ENCODE peak calls at places on chromosomes 4 and X, in four cellular contexts. One of them, this sample, is unnamed. For H3K36me3 and H3K4me1, the result is how much of the 10 kb centered on the place peaks cover.

GRCh38 chrX:106246511-106246910 is 78.4 kb downstream of the PWWP3B start:
- DNase-seq in right lobe of liver: no peak
- DNase-seq in adrenal gland: no peak
- DNase-seq in aorta: no peak
- DNase-seq in this sample: no peak

GRCh38 chrX:23803931-23804381 is 21.0 kb downstream of the SAT1 start:
- DNase-seq in adrenal gland: peak
- DNase-seq in right lobe of liver: peak
- DNase-seq in aorta: no peak
- DNase-seq in this sample: no peak

GRCh38 chrX:10190367-10190766 is 33.6 kb downstream of the CLCN4 start:
- DNase-seq in right lobe of liver: no peak
- DNase-seq in aorta: no peak
- DNase-seq in adrenal gland: peak
- DNase-seq in this sample: no peak

GRCh38 chr4:38290360-38290759 is 330.2 kb downstream of the PTTG2 start:
- DNase-seq in aorta: no peak
- DNase-seq in adrenal gland: no peak
- DNase-seq in right lobe of liver: no peak
- DNase-seq in this sample: no peak

GRCh38 chr4:113539408-113539807 is 222.1 kb downstream of the CAMK2D start:
- DNase-seq in right lobe of liver: no peak
- DNase-seq in adrenal gland: no peak
- DNase-seq in aorta: no peak
- DNase-seq in this sample: no peak

GRCh38 chr4:1628892-1629703 is 55.0 kb downstream of the FAM53A start:
- DNase-seq in adrenal gland: peak
- DNase-seq in aorta: peak
- DNase-seq in right lobe of liver: peak
- DNase-seq in this sample: peak

GRCh38 chrX:118730500-118731247 is 3.3 kb downstream of the IL13RA1 start:
- DNase-seq in aorta: no peak
- DNase-seq in adrenal gland: no peak
- DNase-seq in right lobe of liver: no peak
- DNase-seq in this sample: no peak

GRCh38 chr4:37469286-37469685 is 216.9 kb downstream of the RELL1 start:
- DNase-seq in aorta: no peak
- DNase-seq in right lobe of liver: no peak
- DNase-seq in adrenal gland: no peak
- DNase-seq in this sample: no peak

GRCh38 chr4:79959652-79960051 is 113.4 kb downstream of the ANTXR2 start:
- DNase-seq in adrenal gland: no peak
- DNase-seq in aorta: no peak
- DNase-seq in right lobe of liver: no peak
- DNase-seq in this sample: no peak

GRCh38 chrX:40175416-40176255 is 77.9 kb upstream of the BCOR start:
- DNase-seq in adrenal gland: peak
- DNase-seq in aorta: peak
- DNase-seq in right lobe of liver: peak
- DNase-seq in this sample: peak

GRCh38 chr4:148216866-148217814 is 225.1 kb downstream of the NR3C2 start:
- DNase-seq in adrenal gland: no peak
- DNase-seq in aorta: no peak
- DNase-seq in right lobe of liver: no peak
- DNase-seq in this sample: no peak

GRCh38 chrX:72540318-72540717 is 32.3 kb downstream of the HDAC8 start:
- DNase-seq in right lobe of liver: no peak
- DNase-seq in aorta: no peak
- DNase-seq in adrenal gland: no peak
- DNase-seq in this sample: no peak

GRCh38 chrX:141405878-141406492 is 163.7 kb upstream of the SPANXC start:
- DNase-seq in aorta: no peak
- DNase-seq in right lobe of liver: no peak
- DNase-seq in adrenal gland: no peak
- DNase-seq in this sample: no peak

GRCh38 chrX:39682778-39683177 is 415.0 kb downstream of the BCOR start:
- DNase-seq in adrenal gland: no peak
- DNase-seq in aorta: no peak
- DNase-seq in right lobe of liver: no peak
- DNase-seq in this sample: no peak

GRCh38 chr4:4852591-4853362 is 6.7 kb upstream of the MSX1 start:
- DNase-seq in right lobe of liver: no peak
- DNase-seq in adrenal gland: peak
- DNase-seq in aorta: peak
- DNase-seq in this sample: peak

GRCh38 chrX:16712116-16712824 is at the start of gene CTPS2:
- DNase-seq in right lobe of liver: peak
- DNase-seq in aorta: peak
- DNase-seq in adrenal gland: peak
- DNase-seq in this sample: peak

GRCh38 chrX:40806511-40807220 is 71.3 kb upstream of the MED14 start:
- DNase-seq in right lobe of liver: no peak
- DNase-seq in aorta: no peak
- DNase-seq in adrenal gland: no peak
- DNase-seq in this sample: peak

GRCh38 chrX:40003071-40003981 is 94.4 kb downstream of the BCOR start:
- DNase-seq in adrenal gland: no peak
- DNase-seq in aorta: no peak
- DNase-seq in right lobe of liver: no peak
- DNase-seq in this sample: no peak

GRCh38 chr4:118981171-118981838 is 92.7 kb downstream of the SYNPO2 start:
- DNase-seq in right lobe of liver: no peak
- DNase-seq in adrenal gland: no peak
- DNase-seq in aorta: no peak
- DNase-seq in this sample: no peak

GRCh38 chr4:37780444-37781133 is 45.9 kb upstream of the PGM2 start:
- DNase-seq in adrenal gland: no peak
- DNase-seq in aorta: peak
- DNase-seq in right lobe of liver: no peak
- DNase-seq in this sample: peak

GRCh38 chr4:115770046-115770543 is 656.7 kb upstream of the NDST4 start:
- DNase-seq in right lobe of liver: no peak
- DNase-seq in aorta: no peak
- DNase-seq in adrenal gland: no peak
- DNase-seq in this sample: no peak

GRCh38 chr4:143558286-143558685 is 44.8 kb downstream of the SMARCA5 start:
- DNase-seq in aorta: no peak
- DNase-seq in adrenal gland: no peak
- DNase-seq in right lobe of liver: no peak
- DNase-seq in this sample: no peak

GRCh38 chr4:25949994-25950393 is 36.0 kb downstream of the SMIM20 start:
- DNase-seq in adrenal gland: no peak
- DNase-seq in aorta: no peak
- DNase-seq in right lobe of liver: no peak
- DNase-seq in this sample: no peak

GRCh38 chr4:105520819-105521790 is 31.3 kb upstream of the ARHGEF38 start:
- DNase-seq in adrenal gland: peak
- DNase-seq in right lobe of liver: no peak
- DNase-seq in aorta: no peak
- DNase-seq in this sample: peak

GRCh38 chr4:163395055-163395454 is 51.4 kb downstream of the NPY5R start:
- DNase-seq in right lobe of liver: no peak
- DNase-seq in adrenal gland: no peak
- DNase-seq in aorta: no peak
- DNase-seq in this sample: no peak

DNA sequence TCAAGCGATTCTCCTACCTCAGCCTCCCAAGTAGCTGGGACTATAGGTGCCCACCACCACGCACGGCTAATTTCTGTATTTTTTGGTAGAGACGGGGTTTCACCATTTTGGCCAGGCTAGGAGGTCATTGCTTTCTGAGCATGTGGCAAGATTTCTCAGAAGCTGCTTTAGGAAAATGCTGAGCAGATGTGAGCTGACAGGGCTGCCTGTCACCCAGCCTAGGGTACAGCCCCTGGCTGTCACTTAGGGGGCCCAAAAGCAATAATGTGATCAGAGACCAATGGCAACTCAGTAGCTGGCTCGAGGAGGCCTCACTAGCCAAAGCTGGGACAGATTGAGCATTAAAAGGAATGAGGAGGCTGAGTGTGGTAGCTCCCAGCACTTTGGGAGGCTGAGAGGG is 64.8 kb downstream of the TNIP2 start:
- DNase-seq in adrenal gland: no peak
- DNase-seq in aorta: no peak
- DNase-seq in right lobe of liver: no peak
- DNase-seq in this sample: no peak
- H3K36me3 ChIP-seq in adrenal gland: half or more
- H3K36me3 ChIP-seq in aorta: under half
- H3K36me3 ChIP-seq in right lobe of liver: under half
- H3K36me3 ChIP-seq in this sample: half or more

GRCh38 chrX:20363003-20363674 is 96.4 kb upstream of the RPS6KA3 start:
- DNase-seq in right lobe of liver: no peak
- DNase-seq in aorta: no peak
- DNase-seq in adrenal gland: no peak
- DNase-seq in this sample: no peak
- H3K4me1 ChIP-seq in right lobe of liver: under half
- H3K4me1 ChIP-seq in aorta: under half
- H3K4me1 ChIP-seq in adrenal gland: under half
- H3K4me1 ChIP-seq in this sample: under half

DNA sequence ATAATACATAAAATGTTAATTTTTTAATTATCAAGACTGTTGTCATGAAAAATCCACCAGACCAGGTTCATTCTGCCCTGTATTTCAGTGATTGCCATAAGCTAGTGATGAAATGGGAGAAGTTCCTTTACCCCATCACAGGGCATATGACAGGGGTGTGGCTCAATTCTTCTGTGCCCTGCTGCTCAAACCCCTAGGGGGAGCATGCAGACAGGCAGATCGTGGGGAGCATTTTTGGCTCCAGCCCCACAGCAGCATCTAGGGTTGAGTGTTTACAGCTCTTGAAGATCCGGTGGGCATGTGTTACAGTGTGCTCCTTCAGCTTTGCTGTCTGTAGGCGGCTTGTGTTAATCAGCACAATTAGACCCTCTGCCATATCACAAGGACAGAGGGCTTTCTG is 700.7 kb downstream of the PCDH18 start:
- DNase-seq in adrenal gland: no peak
- DNase-seq in aorta: no peak
- DNase-seq in right lobe of liver: no peak
- DNase-seq in this sample: no peak
- H3K4me3 ChIP-seq in adrenal gland: no peak
- H3K4me3 ChIP-seq in aorta: no peak
- H3K4me3 ChIP-seq in right lobe of liver: no peak
- H3K4me3 ChIP-seq in this sample: no peak

GRCh38 chr4:528296-528695 is 29.3 kb downstream of the PIGG start:
- DNase-seq in adrenal gland: no peak
- DNase-seq in aorta: no peak
- DNase-seq in right lobe of liver: no peak
- DNase-seq in this sample: no peak
- H3K36me3 ChIP-seq in adrenal gland: half or more
- H3K36me3 ChIP-seq in aorta: under half
- H3K36me3 ChIP-seq in right lobe of liver: under half
- H3K36me3 ChIP-seq in this sample: half or more

GRCh38 chr4:183394166-183394951 is 50.1 kb upstream of the CDKN2AIP start:
- DNase-seq in right lobe of liver: no peak
- DNase-seq in aorta: no peak
- DNase-seq in adrenal gland: no peak
- DNase-seq in this sample: no peak

GRCh38 chr4:183395395-183395794 is 49.0 kb upstream of the CDKN2AIP start:
- DNase-seq in right lobe of liver: no peak
- DNase-seq in adrenal gland: no peak
- DNase-seq in aorta: no peak
- DNase-seq in this sample: no peak

GRCh38 chr4:183398298-183399129 is 45.9 kb upstream of the CDKN2AIP start:
- DNase-seq in adrenal gland: peak
- DNase-seq in right lobe of liver: peak
- DNase-seq in aorta: peak
- DNase-seq in this sample: peak

GRCh38 chr4:183397741-183398297 is 46.6 kb upstream of the CDKN2AIP start:
- DNase-seq in aorta: no peak
- DNase-seq in right lobe of liver: no peak
- DNase-seq in adrenal gland: no peak
- DNase-seq in this sample: no peak

GRCh38 chr4:183396187-183396738 is 48.2 kb upstream of the CDKN2AIP start:
- DNase-seq in right lobe of liver: no peak
- DNase-seq in adrenal gland: no peak
- DNase-seq in aorta: no peak
- DNase-seq in this sample: no peak
- H3K4me1 ChIP-seq in right lobe of liver: under half
- H3K4me1 ChIP-seq in adrenal gland: under half
- H3K4me1 ChIP-seq in aorta: under half
- H3K4me1 ChIP-seq in this sample: under half

DNA sequence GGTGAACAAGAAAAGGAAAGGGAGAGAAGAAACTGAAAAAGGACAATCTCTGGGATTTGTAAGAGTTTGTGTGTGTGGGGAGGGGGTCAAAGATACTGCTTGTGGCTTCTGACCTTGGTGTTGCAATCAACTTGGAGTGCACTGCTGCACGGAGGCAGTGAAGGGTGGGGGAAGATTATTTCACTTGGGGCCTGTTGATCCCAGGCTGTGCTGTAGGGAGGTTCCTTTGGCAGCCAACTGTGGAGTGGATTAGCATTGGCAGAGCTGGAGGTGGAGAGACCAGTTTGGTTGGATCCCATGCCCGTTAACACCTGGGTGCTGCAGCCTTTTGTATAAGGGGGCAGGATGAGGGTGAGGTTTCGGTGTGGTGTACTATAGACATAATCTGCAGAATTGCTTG is 38.2 kb downstream of the AFF1 start:
- DNase-seq in right lobe of liver: peak
- DNase-seq in adrenal gland: peak
- DNase-seq in aorta: no peak
- DNase-seq in this sample: no peak
- H3K4me3 ChIP-seq in right lobe of liver: no peak
- H3K4me3 ChIP-seq in adrenal gland: no peak
- H3K4me3 ChIP-seq in aorta: no peak
- H3K4me3 ChIP-seq in this sample: no peak

This sample was measured in CD4-positive, CD25-positive, alpha-beta regulatory T cell.